ENCODE peak calls at places on chromosomes 1 and 21, in five cellular contexts. X is KG1, Y is neuronal stem cell, G is mesothelial cell of epicardium, P is endothelial cell. T is an unnamed sample.

GRCh38 chr1:218330043-218330623 is 15.0 kb upstream of the TGFB2 start:
- DNase-seq in X (no peak), Y (no peak), G (no peak), P (no peak), T (peak)

GRCh38 chr1:9066945-9067807 is 2.3 kb downstream of the SLC2A5 start:
- DNase-seq in X (no peak), Y (no peak), G (no peak), P (no peak), T (peak)

GRCh38 chr1:162342452-162342983 is 34.1 kb downstream of the SPATA46 start:
- DNase-seq in X (no peak), Y (no peak), G (no peak), P (no peak), T (no peak)

GRCh38 chr1:200708161-200708560 is 30.5 kb upstream of the CAMSAP2 start:
- DNase-seq in X (no peak), Y (no peak), G (no peak), P (no peak), T (no peak)

GRCh38 chr1:155499953-155500621 is 62.5 kb downstream of the ASH1L start:
- DNase-seq in X (no peak), Y (no peak), G (peak), P (no peak), T (peak)

GRCh38 chr1:41840592-41841246 is 78.0 kb downstream of the HIVEP3 start:
- DNase-seq in X (no peak), Y (no peak), G (no peak), P (no peak), T (peak)

GRCh38 chr1:5093042-5093441 is 438.6 kb downstream of the AJAP1 start:
- DNase-seq in X (no peak), Y (no peak), G (no peak), P (no peak), T (no peak)

GRCh38 chr1:55257958-55258357 is 42.8 kb upstream of the USP24 start:
- DNase-seq in X (peak), Y (no peak), G (no peak), P (no peak), T (peak)

GRCh38 chr1:232204269-232204668 is 425.7 kb downstream of the SIPA1L2 start:
- DNase-seq in X (no peak), Y (no peak), G (no peak), P (no peak), T (no peak)

GRCh38 chr1:169949139-169949538 is 55.4 kb upstream of the SCYL3 start:
- DNase-seq in X (no peak), Y (no peak), G (no peak), P (no peak), T (no peak)

GRCh38 chr1:15146971-15147376 is 6.6 kb upstream of the TMEM51 start:
- DNase-seq in X (no peak), Y (no peak), G (no peak), P (no peak), T (no peak)

GRCh38 chr21:25313891-25314646 is 293.2 kb downstream of the MRPL39 start:
- DNase-seq in X (peak), Y (no peak), G (no peak), P (no peak), T (no peak)

GRCh38 chr1:210151063-210151672 is 81.4 kb upstream of the SERTAD4 start:
- DNase-seq in X (no peak), Y (no peak), G (no peak), P (no peak), T (no peak)

GRCh38 chr1:204331847-204332487 is 27.8 kb downstream of the PLEKHA6 start:
- DNase-seq in X (no peak), Y (no peak), G (no peak), P (no peak), T (peak)

GRCh38 chr1:203215573-203215972 is 13.9 kb downstream of the CHIT1 start:
- DNase-seq in X (no peak), Y (no peak), G (no peak), P (no peak), T (no peak)

GRCh38 chr21:37870229-37870628 is 46.0 kb downstream of the KCNJ6 start:
- DNase-seq in X (no peak), Y (no peak), G (no peak), P (no peak), T (no peak)

GRCh38 chr1:13992489-13993285 is 292.7 kb downstream of the PRDM2 start:
- DNase-seq in X (no peak), Y (no peak), G (no peak), P (no peak), T (no peak)

GRCh38 chr1:6554907-6555778 is at the start of gene TAS1R1:
- DNase-seq in X (no peak), Y (no peak), G (no peak), P (no peak), T (no peak)

GRCh38 chr1:181551249-181551648 is 67.9 kb downstream of the CACNA1E start:
- DNase-seq in X (no peak), Y (peak), G (no peak), P (no peak), T (no peak)

GRCh38 chr1:154442006-154442740 is 37.0 kb downstream of the IL6R start:
- DNase-seq in X (no peak), Y (no peak), G (no peak), P (peak), T (no peak)

GRCh38 chr1:161119017-161119378 is 1.1 kb downstream of the NIT1 start:
- DNase-seq in X (no peak), Y (no peak), G (no peak), P (peak), T (peak)

GRCh38 chr21:35556536-35556935 is 503.8 kb downstream of the SETD4 start:
- DNase-seq in X (no peak), Y (no peak), G (no peak), P (no peak), T (no peak)

GRCh38 chr1:34768856-34769255 is 9.3 kb downstream of the GJB4 start:
- DNase-seq in X (no peak), Y (no peak), G (no peak), P (no peak), T (no peak)

GRCh38 chr21:25005388-25005787 is 601.9 kb downstream of the MRPL39 start:
- DNase-seq in X (peak), Y (no peak), G (no peak), P (no peak), T (no peak)

GRCh38 chr1:235074335-235075120 is 54.1 kb downstream of the TOMM20 start:
- DNase-seq in X (no peak), Y (no peak), G (no peak), P (peak), T (peak)

GRCh38 chr21:42067531-42068255 is 3.4 kb upstream of the UMODL1 start:
- DNase-seq in X (no peak), Y (no peak), G (no peak), P (no peak), T (no peak)

GRCh38 chr1:35379317-35380000 is 111.0 kb downstream of the ZMYM4 start:
- DNase-seq in X (no peak), Y (no peak), G (no peak), P (no peak), T (no peak)